ENCODE peak calls at places on chromosomes 7 and 10, in five cellular contexts. S, V, E, J and O are unnamed samples.

GRCh38 chr7:22393825-22394458 is 37.0 kb upstream of the RAPGEF5 start:
- DNase-seq in S (peak; percentile 18), V (no peak), E (no peak), J (no peak), O (no peak)

GRCh38 chr7:82750007-82750406 is 306.4 kb upstream of the CACNA2D1 start:
- DNase-seq in S (no peak), V (no peak), E (no peak), J (no peak), O (no peak)

GRCh38 chr7:115332691-115333090 is 410.8 kb downstream of the MDFIC start:
- DNase-seq in S (peak; percentile 9), V (no peak), E (peak; percentile 4), J (no peak), O (no peak)

GRCh38 chr7:134632937-134633540 is 13.6 kb upstream of the BPGM start:
- DNase-seq in S (peak; percentile 57), V (no peak), E (peak; percentile 79), J (peak; percentile 50), O (peak; percentile 27)

GRCh38 chr7:139909379-139910050 is 80.5 kb downstream of the TBXAS1 start:
- DNase-seq in S (peak; percentile 25), V (no peak), E (peak; percentile 75), J (no peak), O (peak; percentile 14)

GRCh38 chr7:10688544-10688943 is 285.1 kb upstream of the PHF14 start:
- DNase-seq in S (no peak), V (no peak), E (no peak), J (no peak), O (no peak)

GRCh38 chr10:21587391-21587790 is 53.4 kb downstream of the MLLT10 start:
- DNase-seq in S (no peak), V (no peak), E (no peak), J (no peak), O (no peak)

GRCh38 chr10:95333997-95334792 is 43.4 kb upstream of the PDLIM1 start:
- DNase-seq in S (peak; percentile 39), V (no peak), E (peak; percentile 99), J (peak; percentile 58), O (no peak)

GRCh38 chr7:134997214-134997885 is 11.0 kb downstream of the AGBL3 start:
- DNase-seq in S (no peak), V (no peak), E (no peak), J (no peak), O (no peak)

GRCh38 chr10:47278152-47278473 is 21.9 kb upstream of the GDF10 start:
- DNase-seq in S (no peak), V (no peak), E (no peak), J (peak; percentile 80), O (no peak)

GRCh38 chr7:24701232-24701898 is 55.9 kb downstream of the GSDME start:
- DNase-seq in S (peak; percentile 79), V (no peak), E (peak; percentile 79), J (no peak), O (peak; percentile 88)

GRCh38 chr10:20768849-20769248 is 128.3 kb downstream of the NEBL start:
- DNase-seq in S (peak; percentile 11), V (no peak), E (peak; percentile 33), J (no peak), O (no peak)

GRCh38 chr10:129192344-129193128 is 274.5 kb upstream of the MGMT start:
- DNase-seq in S (no peak), V (no peak), E (no peak), J (peak; percentile 12), O (no peak)

GRCh38 chr10:117449636-117450035 is 74.4 kb upstream of the PDZD8 start:
- DNase-seq in S (no peak), V (no peak), E (no peak), J (peak; percentile 35), O (no peak)

GRCh38 chr7:79774150-79774549 is 320.7 kb upstream of the MAGI2 start:
- DNase-seq in S (peak; percentile 24), V (no peak), E (peak; percentile 20), J (no peak), O (no peak)

GRCh38 chr10:71713135-71714040 is 6.2 kb downstream of the C10orf105 start:
- DNase-seq in S (peak; percentile 95), V (peak; percentile 84), E (peak; percentile 94), J (peak; percentile 62), O (no peak)

GRCh38 chr7:118974836-118975235 is 750.3 kb downstream of the ANKRD7 start:
- DNase-seq in S (no peak), V (no peak), E (no peak), J (no peak), O (no peak)

GRCh38 chr7:134948736-134949135 is 37.6 kb upstream of the AGBL3 start:
- DNase-seq in S (no peak), V (no peak), E (peak; percentile 45), J (no peak), O (no peak)

GRCh38 chr7:36986429-36987362 is 262.4 kb upstream of the AOAH start:
- DNase-seq in S (peak; percentile 41), V (peak; percentile 30), E (peak; percentile 59), J (peak; percentile 75), O (peak; percentile 80)

GRCh38 chr10:24570658-24571426 is 152.8 kb downstream of the ARHGAP21 start:
- DNase-seq in S (no peak), V (no peak), E (no peak), J (no peak), O (no peak)

GRCh38 chr10:23035569-23035968 is 59.8 kb upstream of the MSRB2 start:
- DNase-seq in S (peak; percentile 2), V (no peak), E (no peak), J (no peak), O (peak; percentile 46)

GRCh38 chr7:142496545-142496991 is 238.7 kb upstream of the PRSS58 start:
- DNase-seq in S (peak; percentile 46), V (no peak), E (peak; percentile 51), J (peak; percentile 37), O (no peak)